ENCODE peak calls at places on chromosomes 12 and 14, in four cellular contexts. O, Q, D and V are unnamed samples.

GRCh38 chr12:31029466-31029865 is 44.2 kb upstream of the DDX11 start:
- DNase-seq in O (peak; percentile 13), Q (no peak), D (no peak), V (no peak)

GRCh38 chr14:64536488-64537245 is 3.9 kb upstream of the HSPA2 start:
- DNase-seq in O (no peak), Q (no peak), D (no peak), V (no peak)

GRCh38 chr14:29820785-29821184 is 106.9 kb downstream of the PRKD1 start:
- DNase-seq in O (no peak), Q (no peak), D (no peak), V (no peak)

GRCh38 chr12:1811281-1811947 is 9.0 kb upstream of the LRTM2 start:
- DNase-seq in O (no peak), Q (peak; percentile 39), D (no peak), V (no peak)

GRCh38 chr12:117832459-117833457 is 136.0 kb downstream of the KSR2 start:
- DNase-seq in O (peak; percentile 93), Q (no peak), D (no peak), V (no peak)

GRCh38 chr14:20415723-20416622 is 2.7 kb upstream of the TEP1 start:
- DNase-seq in O (peak; percentile 58), Q (peak; percentile 4), D (peak; percentile 22), V (peak; percentile 55)

GRCh38 chr12:92133166-92133565 is 12.5 kb downstream of the BTG1 start:
- DNase-seq in O (peak; percentile 17), Q (no peak), D (no peak), V (no peak)

GRCh38 chr12:6944381-6945186 is 762 bp downstream of the C12orf57 start:
- DNase-seq in O (peak; percentile 92), Q (peak; percentile 83), D (peak; percentile 94), V (no peak)

GRCh38 chr12:122945047-122945592 is 21.1 kb downstream of the ABCB9 start:
- DNase-seq in O (no peak), Q (no peak), D (no peak), V (no peak)

GRCh38 chr14:85909581-85909980 is 379.6 kb downstream of the FLRT2 start:
- DNase-seq in O (no peak), Q (no peak), D (no peak), V (peak; percentile 54)

GRCh38 chr12:51070004-51070403 is 13.4 kb downstream of the CSRNP2 start:
- DNase-seq in O (no peak), Q (no peak), D (no peak), V (no peak)

GRCh38 chr12:61757831-61758505 is 502.2 kb upstream of the USP15 start:
- DNase-seq in O (peak; percentile 42), Q (no peak), D (no peak), V (no peak)

GRCh38 chr14:39034481-39035296 is 68.3 kb downstream of the SEC23A start:
- DNase-seq in O (no peak), Q (no peak), D (no peak), V (peak; percentile 43)

GRCh38 chr12:12999959-13000615 is at the start of gene HEBP1:
- DNase-seq in O (peak; percentile 90), Q (peak; percentile 98), D (peak; percentile 96), V (peak; percentile 81)

GRCh38 chr12:52242442-52243263 is 9.6 kb downstream of the KRT7 start:
- DNase-seq in O (no peak), Q (no peak), D (no peak), V (no peak)

GRCh38 chr14:56115471-56115870 is 2.7 kb upstream of the PELI2 start:
- DNase-seq in O (no peak), Q (no peak), D (no peak), V (no peak)

GRCh38 chr14:90111895-90112534 is 50.2 kb downstream of the KCNK13 start:
- DNase-seq in O (peak; percentile 86), Q (no peak), D (no peak), V (no peak)

GRCh38 chr12:46342562-46343033 is 30.0 kb downstream of the SLC38A2 start:
- DNase-seq in O (peak; percentile 33), Q (peak; percentile 15), D (peak; percentile 33), V (peak; percentile 45)

GRCh38 chr14:101578489-101578888 is 17.2 kb downstream of the DIO3 start:
- DNase-seq in O (no peak), Q (no peak), D (no peak), V (no peak)

GRCh38 chr14:42629553-42629952 is 1022.9 kb downstream of the LRFN5 start:
- DNase-seq in O (no peak), Q (no peak), D (no peak), V (peak; percentile 45)

GRCh38 chr12:20865873-20866272 is 55.4 kb downstream of the SLCO1B3 start:
- DNase-seq in O (no peak), Q (no peak), D (no peak), V (no peak)

GRCh38 chr14:80172380-80173055 is 38.8 kb downstream of the DIO2 start:
- DNase-seq in O (no peak), Q (no peak), D (no peak), V (no peak)

GRCh38 chr14:91387996-91388395 is 29.6 kb downstream of the CCDC88C start:
- DNase-seq in O (no peak), Q (no peak), D (no peak), V (no peak)

GRCh38 chr12:89162704-89163261 is 189.5 kb downstream of the DUSP6 start:
- DNase-seq in O (peak; percentile 94), Q (no peak), D (peak; percentile 89), V (no peak)

GRCh38 chr12:94818970-94819369 is 168.6 kb upstream of the TMCC3 start:
- DNase-seq in O (no peak), Q (no peak), D (no peak), V (no peak)

GRCh38 chr12:1912580-1913376 is 5.7 kb downstream of the CACNA2D4 start:
- DNase-seq in O (peak; percentile 61), Q (no peak), D (peak; percentile 6), V (no peak)

GRCh38 chr12:118582863-118583262 is 206.5 kb downstream of the SUDS3 start:
- DNase-seq in O (no peak), Q (no peak), D (no peak), V (no peak)

GRCh38 chr14:60642790-60643397 is 6.4 kb downstream of the SIX1 start:
- DNase-seq in O (no peak), Q (no peak), D (no peak), V (no peak)

GRCh38 chr12:112992541-112993398 is 14.5 kb downstream of the OAS2 start:
- DNase-seq in O (peak; percentile 72), Q (peak; percentile 65), D (no peak), V (peak; percentile 90)

GRCh38 chr12:49346659-49347306 is at the start of gene DNAJC22:
- DNase-seq in O (no peak), Q (no peak), D (no peak), V (no peak)

GRCh38 chr14:40445020-40445419 is 1012.8 kb upstream of the FBXO33 start:
- DNase-seq in O (no peak), Q (no peak), D (no peak), V (no peak)

GRCh38 chr12:21354641-21355040 is 18.1 kb upstream of the IAPP start:
- DNase-seq in O (peak; percentile 5), Q (no peak), D (no peak), V (no peak)